ENCODE peak calls at places on chromosomes 4 and X, in four cellular contexts. E, P, L and V are unnamed samples.

GRCh38 chrX:105564536-105564935 is 257.8 kb upstream of the NRK start:
- DNase-seq in E (peak; percentile 16), P (no peak), L (no peak), V (no peak)

GRCh38 chr4:89998350-89999098 is 103.9 kb downstream of the MMRN1 start:
- DNase-seq in E (no peak), P (no peak), L (no peak), V (no peak)

GRCh38 chrX:111492085-111492484 is 19.4 kb upstream of the SERTM2 start:
- DNase-seq in E (no peak), P (no peak), L (no peak), V (no peak)

GRCh38 chr4:140252144-140252741 is 98.3 kb upstream of the MAML3 start:
- DNase-seq in E (no peak), P (peak; percentile 10), L (no peak), V (no peak)

GRCh38 chr4:169110633-169111032 is 100.6 kb upstream of the CBR4 start:
- DNase-seq in E (no peak), P (no peak), L (no peak), V (no peak)

GRCh38 chr4:186813377-186814068 is 89.9 kb upstream of the FAT1 start:
- DNase-seq in E (no peak), P (no peak), L (no peak), V (no peak)

GRCh38 chr4:23384741-23385140 is 505.1 kb downstream of the PPARGC1A start:
- DNase-seq in E (no peak), P (no peak), L (no peak), V (no peak)

GRCh38 chr4:86011117-86011516 is 348.7 kb downstream of the MAPK10 start:
- DNase-seq in E (peak; percentile 92), P (no peak), L (no peak), V (no peak)

GRCh38 chr4:159195400-159195799 is 92.5 kb downstream of the RAPGEF2 start:
- DNase-seq in E (no peak), P (no peak), L (no peak), V (no peak)

GRCh38 chr4:111268769-111269414 is 646.0 kb upstream of the PITX2 start:
- DNase-seq in E (peak; percentile 24), P (no peak), L (no peak), V (peak; percentile 22)

GRCh38 chr4:107885865-107886264 is 45.5 kb upstream of the CYP2U1 start:
- DNase-seq in E (no peak), P (no peak), L (no peak), V (no peak)

GRCh38 chrX:71107762-71108360 is 1.3 kb upstream of the CXorf65 start:
- DNase-seq in E (no peak), P (peak; percentile 32), L (no peak), V (no peak)